ENCODE peak calls at places on chromosome 13, in eight cellular contexts. One of them, this sample, is unnamed. For H3K9me3 and H3K4me1, the result is how much of the 10 kb centered on the place peaks cover.

GRCh38 chr13:39073983-39074382 is 35.7 kb downstream of the NHLRC3 start:
- DNase-seq in pancreas: no peak
- DNase-seq in upper lobe of left lung: no peak
- DNase-seq in ovary: no peak
- DNase-seq in adrenal gland: no peak
- DNase-seq in body of pancreas: no peak
- DNase-seq in PC-3: peak
- DNase-seq in lung: no peak
- DNase-seq in this sample: no peak

GRCh38 chr13:38690231-38690630 is 3.4 kb downstream of the FREM2 start:
- DNase-seq in pancreas: no peak
- DNase-seq in upper lobe of left lung: no peak
- DNase-seq in ovary: no peak
- DNase-seq in adrenal gland: no peak
- DNase-seq in body of pancreas: no peak
- DNase-seq in PC-3: no peak
- DNase-seq in lung: no peak
- DNase-seq in this sample: no peak

GRCh38 chr13:20442798-20443381 is 82.8 kb downstream of the CRYL1 start:
- DNase-seq in pancreas: no peak
- DNase-seq in upper lobe of left lung: no peak
- DNase-seq in ovary: no peak
- DNase-seq in adrenal gland: no peak
- DNase-seq in body of pancreas: peak
- DNase-seq in PC-3: peak
- DNase-seq in lung: no peak
- DNase-seq in this sample: no peak

GRCh38 chr13:22256111-22256639 is 585.3 kb downstream of the FGF9 start:
- DNase-seq in pancreas: no peak
- DNase-seq in upper lobe of left lung: no peak
- DNase-seq in ovary: no peak
- DNase-seq in adrenal gland: no peak
- DNase-seq in body of pancreas: no peak
- DNase-seq in PC-3: no peak
- DNase-seq in lung: no peak
- DNase-seq in this sample: no peak

GRCh38 chr13:24112791-24113190 is 47.7 kb upstream of the SPATA13 start:
- DNase-seq in pancreas: no peak
- DNase-seq in upper lobe of left lung: no peak
- DNase-seq in ovary: no peak
- DNase-seq in adrenal gland: no peak
- DNase-seq in body of pancreas: no peak
- DNase-seq in PC-3: no peak
- DNase-seq in lung: no peak
- DNase-seq in this sample: no peak

GRCh38 chr13:34776984-34777913 is 164.8 kb upstream of the NBEA start:
- DNase-seq in pancreas: no peak
- DNase-seq in upper lobe of left lung: no peak
- DNase-seq in ovary: no peak
- DNase-seq in adrenal gland: no peak
- DNase-seq in body of pancreas: no peak
- DNase-seq in PC-3: no peak
- DNase-seq in lung: no peak
- DNase-seq in this sample: no peak

GRCh38 chr13:66071608-66072007 is 1158.5 kb downstream of the PCDH9 start:
- DNase-seq in pancreas: no peak
- DNase-seq in upper lobe of left lung: no peak
- DNase-seq in ovary: no peak
- DNase-seq in adrenal gland: no peak
- DNase-seq in body of pancreas: no peak
- DNase-seq in PC-3: no peak
- DNase-seq in lung: no peak
- DNase-seq in this sample: no peak

GRCh38 chr13:23707674-23708073 is 137.5 kb downstream of the TNFRSF19 start:
- DNase-seq in pancreas: no peak
- DNase-seq in upper lobe of left lung: no peak
- DNase-seq in ovary: no peak
- DNase-seq in adrenal gland: no peak
- DNase-seq in body of pancreas: peak
- DNase-seq in PC-3: peak
- DNase-seq in lung: no peak
- DNase-seq in this sample: no peak

GRCh38 chr13:109271991-109272454 is 514.4 kb downstream of the IRS2 start:
- DNase-seq in pancreas: no peak
- DNase-seq in upper lobe of left lung: no peak
- DNase-seq in ovary: no peak
- DNase-seq in adrenal gland: no peak
- DNase-seq in body of pancreas: no peak
- DNase-seq in PC-3: peak
- DNase-seq in lung: no peak
- DNase-seq in this sample: peak

GRCh38 chr13:75458696-75459422 is 23.1 kb downstream of the TBC1D4 start:
- DNase-seq in pancreas: peak
- DNase-seq in upper lobe of left lung: no peak
- DNase-seq in ovary: no peak
- DNase-seq in adrenal gland: no peak
- DNase-seq in body of pancreas: peak
- DNase-seq in PC-3: no peak
- DNase-seq in lung: peak
- DNase-seq in this sample: no peak

GRCh38 chr13:97249797-97250495 is 27.8 kb downstream of the MBNL2 start:
- DNase-seq in pancreas: no peak
- DNase-seq in upper lobe of left lung: no peak
- DNase-seq in ovary: no peak
- DNase-seq in adrenal gland: no peak
- DNase-seq in body of pancreas: no peak
- DNase-seq in PC-3: no peak
- DNase-seq in lung: no peak
- DNase-seq in this sample: no peak

GRCh38 chr13:37947419-37948140 is 78.0 kb upstream of the TRPC4 start:
- DNase-seq in pancreas: no peak
- DNase-seq in upper lobe of left lung: no peak
- DNase-seq in ovary: no peak
- DNase-seq in adrenal gland: no peak
- DNase-seq in body of pancreas: no peak
- DNase-seq in PC-3: no peak
- DNase-seq in lung: no peak
- DNase-seq in this sample: no peak

GRCh38 chr13:63880705-63881104 is 2465.1 kb upstream of the PCDH20 start:
- DNase-seq in pancreas: no peak
- DNase-seq in upper lobe of left lung: no peak
- DNase-seq in ovary: no peak
- DNase-seq in adrenal gland: no peak
- DNase-seq in body of pancreas: no peak
- DNase-seq in PC-3: no peak
- DNase-seq in lung: no peak
- DNase-seq in this sample: no peak

GRCh38 chr13:58574791-58575190 is 943.2 kb downstream of the PCDH17 start:
- DNase-seq in pancreas: no peak
- DNase-seq in upper lobe of left lung: no peak
- DNase-seq in ovary: no peak
- DNase-seq in adrenal gland: no peak
- DNase-seq in body of pancreas: no peak
- DNase-seq in PC-3: no peak
- DNase-seq in lung: no peak
- DNase-seq in this sample: no peak
- H3K9me3 ChIP-seq in pancreas: under half
- H3K9me3 ChIP-seq in upper lobe of left lung: under half
- H3K9me3 ChIP-seq in ovary: under half
- H3K9me3 ChIP-seq in adrenal gland: under half
- H3K9me3 ChIP-seq in body of pancreas: under half
- H3K9me3 ChIP-seq in PC-3: under half
- H3K9me3 ChIP-seq in lung: under half
- H3K9me3 ChIP-seq in this sample: under half

DNA sequence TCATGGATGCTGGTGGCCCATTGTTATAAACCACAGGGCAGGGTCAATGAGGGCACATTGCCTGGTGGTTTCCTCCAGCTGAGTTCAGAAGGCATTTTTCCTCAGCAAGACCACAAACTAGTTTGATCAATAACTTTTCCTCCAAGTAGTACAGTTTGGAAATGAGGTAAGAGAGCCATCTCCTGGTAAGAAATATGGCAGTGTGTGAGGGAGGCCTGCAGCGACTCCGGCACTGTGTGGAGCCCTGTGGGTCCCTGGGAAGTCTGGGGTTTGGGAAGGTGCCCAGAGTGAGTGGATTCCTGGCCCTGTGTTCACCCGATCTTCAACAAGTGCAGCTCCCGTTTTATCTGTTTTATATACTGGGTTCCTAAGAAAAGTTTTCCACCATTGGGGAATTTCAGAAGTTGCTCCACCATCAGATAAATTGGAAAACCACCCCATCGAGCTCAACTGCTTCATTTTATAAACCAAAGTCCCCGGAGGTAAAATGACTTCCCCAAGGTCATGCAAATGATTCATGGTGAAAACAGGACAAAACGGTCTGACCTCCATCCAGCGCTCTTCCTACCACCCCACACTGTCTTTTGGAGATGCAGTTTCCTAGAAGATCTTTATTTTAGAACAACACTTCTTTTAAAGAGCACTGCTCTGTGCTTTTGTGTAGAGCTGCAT is 148.4 kb downstream of the KATNAL1 start:
- DNase-seq in pancreas: no peak
- DNase-seq in upper lobe of left lung: no peak
- DNase-seq in ovary: peak
- DNase-seq in adrenal gland: peak
- DNase-seq in body of pancreas: no peak
- DNase-seq in PC-3: peak
- DNase-seq in lung: no peak
- DNase-seq in this sample: no peak
- TF ChIP-seq CTCF in pancreas: no peak
- TF ChIP-seq CTCF in upper lobe of left lung: peak
- TF ChIP-seq CTCF in ovary: no peak
- TF ChIP-seq CTCF in adrenal gland: no peak
- TF ChIP-seq CTCF in body of pancreas: peak
- TF ChIP-seq CTCF in PC-3: peak
- TF ChIP-seq CTCF in lung: no peak
- TF ChIP-seq CTCF in this sample: peak

DNA sequence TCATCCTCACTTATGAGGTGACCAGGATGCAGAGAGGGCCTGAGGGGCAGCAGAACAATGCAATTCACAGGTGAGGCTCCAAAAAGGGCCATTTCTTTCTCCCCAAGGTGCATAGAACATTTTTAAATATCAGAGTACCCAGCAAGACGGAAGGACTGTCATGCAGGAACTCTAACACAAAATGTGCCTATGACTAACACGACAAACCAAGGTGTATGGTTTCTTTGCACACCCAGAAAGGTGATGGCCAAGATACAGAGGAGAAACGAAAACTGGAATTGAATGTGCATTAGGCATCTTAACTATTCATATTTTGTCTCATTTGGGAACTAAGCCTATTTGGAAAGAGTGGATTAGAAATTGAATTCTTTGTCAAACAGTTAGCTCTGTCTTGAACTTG is 29.9 kb downstream of the SHISA2 start:
- DNase-seq in pancreas: no peak
- DNase-seq in upper lobe of left lung: no peak
- DNase-seq in ovary: no peak
- DNase-seq in adrenal gland: no peak
- DNase-seq in body of pancreas: no peak
- DNase-seq in PC-3: peak
- DNase-seq in lung: no peak
- DNase-seq in this sample: no peak
- H3K4me1 ChIP-seq in pancreas: under half
- H3K4me1 ChIP-seq in upper lobe of left lung: under half
- H3K4me1 ChIP-seq in ovary: under half
- H3K4me1 ChIP-seq in adrenal gland: under half
- H3K4me1 ChIP-seq in body of pancreas: under half
- H3K4me1 ChIP-seq in PC-3: half or more
- H3K4me1 ChIP-seq in lung: under half
- H3K4me1 ChIP-seq in this sample: under half

DNA sequence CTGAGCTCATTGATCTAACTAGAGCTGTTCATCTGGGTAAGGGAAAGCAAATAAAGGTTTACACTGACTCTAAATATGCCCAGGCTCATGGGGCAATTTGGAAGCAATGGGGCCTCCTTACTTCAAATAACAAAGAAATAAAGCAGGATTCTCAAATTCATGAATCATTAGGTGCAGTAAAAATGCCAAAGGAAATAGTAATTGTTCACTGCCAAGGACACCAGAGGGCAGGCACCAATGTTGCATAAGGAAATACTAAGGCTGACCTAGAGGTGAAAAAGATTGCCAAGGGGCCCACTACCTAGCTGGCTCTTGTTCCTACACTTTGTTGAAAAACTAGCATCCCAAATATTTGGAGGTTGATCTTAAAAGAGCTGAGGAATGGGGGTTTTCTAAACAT is 1686.7 kb upstream of the MIR17HG start:
- DNase-seq in pancreas: no peak
- DNase-seq in upper lobe of left lung: no peak
- DNase-seq in ovary: no peak
- DNase-seq in adrenal gland: no peak
- DNase-seq in body of pancreas: no peak
- DNase-seq in PC-3: peak
- DNase-seq in lung: no peak
- DNase-seq in this sample: no peak
- H3K9me3 ChIP-seq in pancreas: under half
- H3K9me3 ChIP-seq in upper lobe of left lung: under half
- H3K9me3 ChIP-seq in ovary: under half
- H3K9me3 ChIP-seq in adrenal gland: under half
- H3K9me3 ChIP-seq in body of pancreas: under half
- H3K9me3 ChIP-seq in PC-3: under half
- H3K9me3 ChIP-seq in lung: under half
- H3K9me3 ChIP-seq in this sample: under half

DNA sequence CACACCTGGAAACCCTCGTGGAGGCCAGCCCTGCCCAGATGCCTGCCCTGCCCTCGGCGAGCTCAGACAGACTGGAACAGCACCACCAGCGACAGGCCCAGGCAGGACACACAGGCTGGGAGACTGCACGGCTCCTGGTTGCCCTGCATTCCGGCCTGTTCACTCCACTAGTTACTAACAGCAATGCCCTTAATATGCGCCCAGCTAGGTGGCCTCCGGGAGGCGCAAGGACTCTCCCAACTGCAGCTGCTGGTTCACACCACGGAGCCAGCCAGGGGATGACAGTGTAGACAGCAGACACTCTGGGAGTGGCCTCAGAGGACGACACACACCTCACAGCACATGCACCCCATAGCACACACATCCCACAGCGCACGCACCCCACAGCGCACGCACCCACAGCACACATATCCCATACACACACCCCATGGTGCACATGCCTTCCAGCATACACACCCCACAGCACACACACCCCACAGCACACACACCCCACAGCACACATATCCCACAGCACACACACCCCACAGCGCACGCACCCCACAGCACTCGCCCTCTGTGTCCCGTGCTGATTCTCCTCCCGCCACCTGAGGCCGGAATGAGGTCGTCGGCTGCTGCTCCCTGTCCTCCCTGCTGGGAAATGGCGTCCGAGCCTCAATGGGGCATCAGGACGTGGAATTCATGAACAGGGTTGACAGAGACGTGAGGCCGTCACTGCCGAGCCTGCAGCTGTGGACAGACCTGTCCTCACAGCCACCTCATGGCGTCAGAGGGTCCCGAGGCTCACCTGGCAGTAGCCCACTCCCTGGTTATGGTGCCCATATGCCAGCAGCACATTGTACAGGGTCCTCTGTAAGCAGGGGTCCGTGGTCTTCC is 13.6 kb downstream of the GRTP1 start:
- DNase-seq in pancreas: no peak
- DNase-seq in upper lobe of left lung: no peak
- DNase-seq in ovary: no peak
- DNase-seq in adrenal gland: no peak
- DNase-seq in body of pancreas: no peak
- DNase-seq in PC-3: no peak
- DNase-seq in lung: no peak
- DNase-seq in this sample: no peak
- TF ChIP-seq CTCF in pancreas: no peak
- TF ChIP-seq CTCF in upper lobe of left lung: no peak
- TF ChIP-seq CTCF in ovary: no peak
- TF ChIP-seq CTCF in adrenal gland: no peak
- TF ChIP-seq CTCF in body of pancreas: no peak
- TF ChIP-seq CTCF in PC-3: no peak
- TF ChIP-seq CTCF in lung: no peak
- TF ChIP-seq CTCF in this sample: peak

GRCh38 chr13:94327318-94327717 is 152.2 kb downstream of the DCT start:
- DNase-seq in pancreas: no peak
- DNase-seq in upper lobe of left lung: no peak
- DNase-seq in ovary: no peak
- DNase-seq in adrenal gland: no peak
- DNase-seq in body of pancreas: no peak
- DNase-seq in PC-3: no peak
- DNase-seq in lung: no peak
- DNase-seq in this sample: no peak
- H3K4me1 ChIP-seq in pancreas: under half
- H3K4me1 ChIP-seq in upper lobe of left lung: under half
- H3K4me1 ChIP-seq in ovary: under half
- H3K4me1 ChIP-seq in adrenal gland: under half
- H3K4me1 ChIP-seq in body of pancreas: under half
- H3K4me1 ChIP-seq in PC-3: under half
- H3K4me1 ChIP-seq in lung: under half
- H3K4me1 ChIP-seq in this sample: under half